ENCODE peak calls at places on chromosomes 16 and 17, in four cellular contexts. One of them, this sample, is unnamed.
A peak's percentile ranks its signal among the peaks of the same experiment; 100 is the strongest.

GRCh38 chr16:54936086-54936978 is 5.7 kb downstream of the IRX5 start:
- DNase-seq in COR-L47: no peak
- DNase-seq in AG04449: no peak
- DNase-seq in iPS-NIHi11: no peak
- DNase-seq in this sample: no peak

GRCh38 chr16:47388705-47389104 is 72.2 kb downstream of the ITFG1 start:
- DNase-seq in COR-L47: no peak
- DNase-seq in AG04449: no peak
- DNase-seq in iPS-NIHi11: no peak
- DNase-seq in this sample: no peak

GRCh38 chr16:55169780-55170179 is 154.2 kb upstream of the IRX6 start:
- DNase-seq in COR-L47: no peak
- DNase-seq in AG04449: no peak
- DNase-seq in iPS-NIHi11: no peak
- DNase-seq in this sample: no peak

GRCh38 chr17:12040478-12040877 is 19.8 kb downstream of the MAP2K4 start:
- DNase-seq in COR-L47: no peak
- DNase-seq in AG04449: no peak
- DNase-seq in iPS-NIHi11: no peak
- DNase-seq in this sample: no peak

GRCh38 chr17:79925242-79925957 is 86.2 kb upstream of the CBX4 start:
- DNase-seq in COR-L47: peak; percentile 47
- DNase-seq in AG04449: no peak
- DNase-seq in iPS-NIHi11: peak; percentile 63
- DNase-seq in this sample: peak; percentile 1

GRCh38 chr16:28592979-28593553 is 3.8 kb downstream of the SULT1A2 start:
- DNase-seq in COR-L47: no peak
- DNase-seq in AG04449: no peak
- DNase-seq in iPS-NIHi11: no peak
- DNase-seq in this sample: no peak

GRCh38 chr17:32275060-32276042 is 9.7 kb downstream of the RHBDL3 start:
- DNase-seq in COR-L47: no peak
- DNase-seq in AG04449: peak; percentile 38
- DNase-seq in iPS-NIHi11: no peak
- DNase-seq in this sample: peak; percentile 52

GRCh38 chr17:17453088-17453487 is 23.7 kb upstream of the MED9 start:
- DNase-seq in COR-L47: no peak
- DNase-seq in AG04449: no peak
- DNase-seq in iPS-NIHi11: no peak
- DNase-seq in this sample: no peak

GRCh38 chr17:44115585-44116415 is 7.6 kb downstream of the HDAC5 start:
- DNase-seq in COR-L47: no peak
- DNase-seq in AG04449: no peak
- DNase-seq in iPS-NIHi11: peak; percentile 72
- DNase-seq in this sample: no peak

This sample was measured in HS-27A.